ENCODE peak calls at places on chromosomes 12 and 14, in six cellular contexts. K, B, X, P, N and V are unnamed samples.
A peak's percentile ranks its signal among the peaks of the same experiment; 100 is the strongest.

GRCh38 chr12:106897082-106897481 is 58.6 kb upstream of the TMEM263 start:
- DNase-seq in B (no peak), N (no peak), K (no peak), X (no peak), P (no peak), V (no peak)

GRCh38 chr12:131091413-131091975 is 137.8 kb downstream of the ADGRD1 start:
- DNase-seq in N (no peak), P (no peak), B (peak; percentile 4), X (peak; percentile 13), K (no peak), V (no peak)

GRCh38 chr12:6062427-6063378 is 61.8 kb downstream of the VWF start:
- DNase-seq in K (no peak), B (peak; percentile 58), X (peak; percentile 66), P (no peak), N (peak; percentile 21), V (no peak)

GRCh38 chr14:103561381-103562134 is 899 bp downstream of the BAG5 start:
- DNase-seq in X (no peak), B (no peak), N (no peak), K (peak; percentile 59), P (no peak), V (no peak)

GRCh38 chr14:66009104-66009503 is 477.1 kb upstream of the CCDC196 start:
- DNase-seq in N (no peak), B (no peak), K (no peak), P (no peak), X (no peak), V (no peak)

GRCh38 chr14:68968051-68968450 is 11.1 kb downstream of the ACTN1 start:
- DNase-seq in K (no peak), B (no peak), N (no peak), X (no peak), P (no peak), V (no peak)

GRCh38 chr12:53589423-53589822 is 36.8 kb downstream of the ATF7 start:
- DNase-seq in X (no peak), P (no peak), B (no peak), K (no peak), N (no peak), V (no peak)

GRCh38 chr12:90280564-90281058 is 572.0 kb upstream of the ATP2B1 start:
- DNase-seq in P (no peak), X (no peak), B (no peak), K (no peak), N (no peak), V (peak; percentile 37)

GRCh38 chr14:20834899-20835298 is 32.3 kb upstream of the RNASE1 start:
- DNase-seq in X (no peak), B (no peak), K (no peak), P (no peak), N (no peak), V (no peak)

GRCh38 chr12:12548713-12549112 is 13.9 kb downstream of the DUSP16 start:
- DNase-seq in B (no peak), X (no peak), N (no peak), K (no peak), P (no peak), V (no peak)

GRCh38 chr12:124610629-124611558 is 43.5 kb upstream of the NCOR2 start:
- DNase-seq in P (no peak), X (peak; percentile 35), K (no peak), B (no peak), N (no peak), V (no peak)

GRCh38 chr12:104280703-104281458 is 22.7 kb upstream of the EID3 start:
- DNase-seq in K (no peak), N (peak; percentile 85), P (no peak), X (no peak), B (no peak), V (no peak)

GRCh38 chr12:46556820-46557524 is 184.4 kb upstream of the SLC38A2 start:
- DNase-seq in N (no peak), X (no peak), K (no peak), B (no peak), P (no peak), V (no peak)

GRCh38 chr14:62076825-62077660 is 314.8 kb downstream of the SNAPC1 start:
- DNase-seq in X (no peak), P (no peak), B (no peak), K (no peak), N (no peak), V (no peak)

GRCh38 chr14:64187331-64187730 is 106.8 kb downstream of the ESR2 start:
- DNase-seq in X (no peak), K (no peak), N (no peak), P (no peak), B (no peak), V (no peak)

GRCh38 chr12:123056709-123057108 is 76.2 kb downstream of the ARL6IP4 start:
- DNase-seq in B (no peak), K (no peak), N (no peak), P (no peak), X (no peak), V (no peak)

GRCh38 chr14:52131640-52132320 is 62.9 kb upstream of the NID2 start:
- DNase-seq in X (no peak), N (peak; percentile 93), K (peak; percentile 57), B (peak; percentile 84), P (peak; percentile 85), V (no peak)

GRCh38 chr12:47941475-47942326 is 21.7 kb upstream of the TMEM106C start:
- DNase-seq in K (no peak), N (no peak), X (no peak), P (no peak), B (no peak), V (no peak)

GRCh38 chr14:103122578-103123127 is 608 bp upstream of the TNFAIP2 start:
- DNase-seq in K (peak; percentile 44), P (peak; percentile 74), B (no peak), X (peak; percentile 78), N (no peak), V (no peak)

GRCh38 chr12:47079894-47080724 is at the start of gene AMIGO2:
- DNase-seq in P (peak; percentile 85), K (peak; percentile 57), B (peak; percentile 36), N (no peak), X (peak; percentile 64), V (peak; percentile 30)

GRCh38 chr12:48296586-48297396 is 53.9 kb downstream of the ZNF641 start:
- DNase-seq in N (peak; percentile 10), K (peak; percentile 65), P (peak; percentile 86), X (peak; percentile 80), B (peak; percentile 81), V (peak; percentile 13)

GRCh38 chr12:37548266-37548805 is 768.2 kb upstream of the ALG10B start:
- DNase-seq in P (no peak), K (no peak), X (no peak), B (no peak), N (no peak), V (no peak)

GRCh38 chr12:108338915-108339657 is at the start of gene CMKLR1:
- DNase-seq in K (peak; percentile 57), N (no peak), B (peak; percentile 32), X (no peak), P (peak; percentile 80), V (peak; percentile 60)

DNA sequence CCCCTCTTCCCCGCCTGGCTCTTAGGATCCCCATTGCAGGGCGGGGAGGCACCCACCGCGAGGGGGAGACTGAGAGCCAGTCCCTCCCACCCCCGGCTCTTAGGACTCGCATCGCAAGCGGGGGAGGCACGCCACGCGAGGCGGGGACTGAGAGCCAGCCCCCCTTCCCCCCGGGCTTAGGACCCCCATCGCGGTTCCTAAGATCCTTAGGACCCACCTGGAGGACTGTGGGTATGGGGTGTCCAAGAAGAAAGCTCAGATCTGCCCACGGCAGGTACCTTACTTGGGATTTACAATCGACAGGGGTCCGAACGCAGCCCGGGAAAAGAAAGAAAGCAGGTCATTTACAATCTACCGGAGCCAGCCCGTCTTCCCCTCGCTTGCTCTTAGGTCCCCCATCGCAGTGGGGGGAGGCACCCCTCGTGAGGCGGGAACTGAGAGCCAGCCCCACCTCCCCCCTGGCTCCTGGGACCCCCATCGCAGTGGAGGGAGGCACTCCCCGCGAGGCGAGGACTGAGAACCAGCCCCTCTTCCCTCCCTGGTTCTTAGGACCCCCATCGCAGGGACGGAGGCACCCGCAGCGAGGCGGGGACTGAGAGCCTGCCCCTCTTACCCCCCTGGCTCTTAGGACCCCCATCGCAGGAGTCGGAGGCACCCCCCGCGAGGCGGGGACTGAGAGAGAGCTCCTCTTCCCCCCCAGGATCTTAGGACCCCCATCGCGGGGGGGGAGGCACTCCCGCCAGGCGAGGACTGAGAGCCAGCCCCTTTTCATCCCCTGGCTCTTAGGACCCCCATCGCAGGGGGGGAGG is 43.7 kb downstream of the DDX11 start:
- DNase-seq in P (no peak), K (peak; percentile 55), B (peak; percentile 53), X (peak; percentile 61), N (no peak), V (peak; percentile 55)
- TF ChIP-seq CTCF in P (peak; percentile 55), K (peak; percentile 41), B (peak; percentile 52), X (peak; percentile 58), N (peak; percentile 48), V (peak; percentile 80)

GRCh38 chr12:1833596-1834028 is 13.2 kb downstream of the LRTM2 start:
- DNase-seq in X (peak; percentile 29), P (no peak), N (no peak), K (no peak), B (no peak), V (no peak)
- H3K27me3 ChIP-seq in X (no peaks in the 10 kb centered on the region), P (no peaks in the 10 kb centered on the region), N (peaks cover 38% of the 10 kb centered on the region), K (peaks cover 1% of the 10 kb centered on the region), B (peaks cover 37% of the 10 kb centered on the region), V (no peaks in the 10 kb centered on the region)

GRCh38 chr12:132672116-132672515 is 15.0 kb downstream of the POLE start:
- DNase-seq in K (no peak), X (no peak), N (no peak), B (no peak), P (no peak), V (no peak)
- TF ChIP-seq CTCF in K (no peak), X (no peak), N (no peak), B (no peak), P (no peak), V (no peak)

GRCh38 chr12:16606936-16607335 is 974 bp upstream of the LMO3 start:
- DNase-seq in P (no peak), X (no peak), K (no peak), B (no peak), N (no peak), V (no peak)

GRCh38 chr12:16604853-16605252 is 1.1 kb downstream of the LMO3 start:
- DNase-seq in N (no peak), B (no peak), P (no peak), K (no peak), X (no peak), V (no peak)

GRCh38 chr12:16606201-16606849 is 363 bp upstream of the LMO3 start:
- DNase-seq in X (peak; percentile 59), N (no peak), B (no peak), P (no peak), K (no peak), V (peak; percentile 4)

GRCh38 chr12:16606117-16606200 is at the start of gene LMO3:
- DNase-seq in K (no peak), N (no peak), B (no peak), X (no peak), P (no peak), V (no peak)

GRCh38 chr12:16605666-16606116 is 271 bp downstream of the LMO3 start:
- DNase-seq in B (no peak), X (no peak), K (no peak), N (no peak), P (no peak), V (no peak)
- H3K27me3 ChIP-seq in B (peaks cover 58% of the 10 kb centered on the region), X (no peaks in the 10 kb centered on the region), K (peaks cover 4% of the 10 kb centered on the region), N (peaks cover 4% of the 10 kb centered on the region), P (no peaks in the 10 kb centered on the region), V (no peaks in the 10 kb centered on the region)